ENCODE peak calls at places on chromosomes 12 and 14, in five cellular contexts. A is MCF 10A, K is body of pancreas, W is HFFc6, D is thoracic aorta. I is an unnamed sample.

GRCh38 chr12:113277511-113277910 is 56.2 kb downstream of the TPCN1 start:
- DNase-seq in A (no peak), W (no peak), D (no peak), K (no peak), I (no peak)

GRCh38 chr12:26001530-26001929 is 43.0 kb downstream of the RASSF8 start:
- DNase-seq in D (no peak), K (no peak), A (no peak), W (no peak), I (no peak)

GRCh38 chr12:88111074-88111652 is 30.7 kb downstream of the CEP290 start:
- DNase-seq in D (no peak), K (no peak), A (peak), W (peak), I (no peak)

GRCh38 chr12:93530358-93530757 is 42.1 kb upstream of the SOCS2 start:
- DNase-seq in A (no peak), K (no peak), D (no peak), W (no peak), I (no peak)

GRCh38 chr14:101534198-101534597 is 27.1 kb upstream of the DIO3 start:
- DNase-seq in A (no peak), W (no peak), D (no peak), K (no peak), I (no peak)

GRCh38 chr12:20440408-20440807 is 72.1 kb downstream of the PDE3A start:
- DNase-seq in D (no peak), K (no peak), A (no peak), W (no peak), I (no peak)

GRCh38 chr12:114744696-114745095 is 60.7 kb upstream of the TBX3 start:
- DNase-seq in A (no peak), W (no peak), K (no peak), D (no peak), I (no peak)

GRCh38 chr12:2284857-2285256 is 232.1 kb downstream of the CACNA1C start:
- DNase-seq in W (peak), K (peak), A (peak), D (no peak), I (peak)

GRCh38 chr12:69161835-69162234 is 77.5 kb upstream of the CPSF6 start:
- DNase-seq in D (no peak), W (no peak), A (no peak), K (no peak), I (no peak)

GRCh38 chr14:68951051-68951797 is 27.9 kb downstream of the ACTN1 start:
- DNase-seq in A (peak), K (peak), D (peak), W (peak), I (no peak)

GRCh38 chr12:252634-253033 is 10.0 kb downstream of the SLC6A13 start:
- DNase-seq in D (no peak), W (no peak), K (no peak), A (no peak), I (no peak)

GRCh38 chr14:95211721-95212504 is 54.6 kb upstream of the DICER1 start:
- DNase-seq in W (no peak), A (no peak), K (peak), D (no peak), I (no peak)

GRCh38 chr12:96635844-96636243 is 146.5 kb downstream of the CFAP54 start:
- DNase-seq in W (no peak), K (no peak), A (peak), D (no peak), I (no peak)

GRCh38 chr12:88298761-88299242 is 156.7 kb downstream of the TMTC3 start:
- DNase-seq in A (peak), W (peak), K (peak), D (no peak), I (no peak)

GRCh38 chr14:31843361-31844091 is 233.6 kb upstream of the ARHGAP5 start:
- DNase-seq in W (peak), D (no peak), A (peak), K (no peak), I (no peak)

GRCh38 chr12:6533653-6534157 is 612 bp upstream of the GAPDH start:
- DNase-seq in D (no peak), A (peak), K (peak), W (peak), I (peak)

GRCh38 chr14:64692597-64693350 is 11.4 kb upstream of the PLEKHG3 start:
- DNase-seq in W (no peak), D (no peak), A (no peak), K (no peak), I (no peak)

GRCh38 chr12:31218203-31219025 is 107.5 kb downstream of the SINHCAF start:
- DNase-seq in A (no peak), K (no peak), D (no peak), W (no peak), I (no peak)

GRCh38 chr12:5873341-5873919 is 71.6 kb downstream of the ANO2 start:
- DNase-seq in K (no peak), D (no peak), W (no peak), A (no peak), I (no peak)

GRCh38 chr14:61620130-61620946 is 75.0 kb upstream of the HIF1A start:
- DNase-seq in K (no peak), W (peak), D (peak), A (peak), I (no peak)

GRCh38 chr12:68538722-68539614 is 71.7 kb upstream of the RAP1B start:
- DNase-seq in W (no peak), A (no peak), K (peak), D (peak), I (no peak)

GRCh38 chr12:1373887-1374286 is 220.5 kb downstream of the FBXL14 start:
- DNase-seq in A (no peak), W (peak), K (no peak), D (no peak), I (no peak)

GRCh38 chr12:49225551-49226166 is 36.8 kb upstream of the TUBA1A start:
- DNase-seq in D (no peak), W (no peak), K (no peak), A (peak), I (no peak)
- TF ChIP-seq CTCF in D (no peak), W (peak), K (no peak), A (no peak), I (no peak)

GRCh38 chr14:93991212-93991611 is 5.9 kb upstream of the CCDC197 start:
- DNase-seq in A (no peak), W (no peak), K (no peak), D (no peak), I (no peak)
- TF ChIP-seq CTCF in A (no peak), W (no peak), K (no peak), D (no peak), I (no peak)

GRCh38 chr12:110349096-110349495 is 54.4 kb downstream of the ANAPC7 start:
- DNase-seq in D (no peak), K (no peak), W (no peak), A (no peak), I (no peak)
- TF ChIP-seq CTCF in D (no peak), K (no peak), W (no peak), A (no peak), I (no peak)

GRCh38 chr14:55898938-55899337 is 219.3 kb upstream of the PELI2 start:
- DNase-seq in A (no peak), K (no peak), W (no peak), D (no peak), I (no peak)
- TF ChIP-seq CTCF in A (no peak), K (no peak), W (no peak), D (no peak), I (no peak)

GRCh38 chr14:59464651-59465569 is at the start of gene GPR135:
- DNase-seq in K (peak), A (no peak), W (peak), D (no peak), I (peak)
- TF ChIP-seq CTCF in K (no peak), A (no peak), W (no peak), D (no peak), I (no peak)

GRCh38 chr14:91261986-91262549 is 17.6 kb upstream of the GPR68 start:
- DNase-seq in K (no peak), W (no peak), D (no peak), A (no peak), I (no peak)
- TF ChIP-seq CTCF in K (no peak), W (no peak), D (no peak), A (no peak), I (no peak)

GRCh38 chr12:124470139-124470538 is 97.3 kb downstream of the NCOR2 start:
- DNase-seq in D (no peak), W (no peak), K (no peak), A (no peak), I (no peak)

GRCh38 chr12:124471828-124472227 is 95.6 kb downstream of the NCOR2 start:
- DNase-seq in D (no peak), K (no peak), W (no peak), A (no peak), I (no peak)

GRCh38 chr12:124470806-124471205 is 96.6 kb downstream of the NCOR2 start:
- DNase-seq in A (no peak), W (no peak), D (no peak), K (no peak), I (no peak)

GRCh38 chr12:124466200-124467128 is 100.9 kb downstream of the NCOR2 start:
- DNase-seq in W (peak), K (peak), A (no peak), D (no peak), I (no peak)

GRCh38 chr12:124469193-124469888 is 98.1 kb downstream of the NCOR2 start:
- DNase-seq in A (no peak), D (no peak), K (no peak), W (no peak), I (no peak)
- TF ChIP-seq CTCF in A (peak), D (peak), K (peak), W (peak), I (peak)

I was measured in nephron progenitor cell.